ENCODE peak calls at places on chromosomes 13 and 19, in six cellular contexts. P is neuronal stem cell, G is HCT116, Q is mesenchymal stem cell, L is neural progenitor cell, S is H1. Y is an unnamed sample.

GRCh38 chr19:17090501-17091074 is 15.0 kb downstream of the MYO9B start:
- DNase-seq in P (no peak), G (no peak), Q (peak; percentile 55), L (no peak), S (no peak), Y (peak; percentile 84)

GRCh38 chr19:10209305-10209704 is 14.6 kb upstream of the DNMT1 start:
- DNase-seq in P (no peak), G (no peak), Q (peak; percentile 35), L (no peak), S (no peak), Y (peak; percentile 68)

GRCh38 chr13:42864952-42865634 is 83.7 kb downstream of the FAM216B start:
- DNase-seq in P (no peak), G (no peak), Q (peak; percentile 3), L (no peak), S (no peak), Y (peak; percentile 9)

GRCh38 chr19:18385675-18386542 is at the start of gene GDF15:
- DNase-seq in P (no peak), G (peak; percentile 90), Q (peak; percentile 91), L (peak; percentile 73), S (peak; percentile 90), Y (peak; percentile 94)

GRCh38 chr19:43759515-43759914 is 4.8 kb upstream of the SMG9 start:
- DNase-seq in P (no peak), G (peak; percentile 90), Q (peak; percentile 65), L (no peak), S (no peak), Y (peak; percentile 92)

GRCh38 chr13:50587122-50587521 is 256.4 kb downstream of the DLEU7 start:
- DNase-seq in P (no peak), G (no peak), Q (no peak), L (no peak), S (no peak), Y (no peak)

GRCh38 chr19:39038098-39038497 is 5.7 kb upstream of the FBXO27 start:
- DNase-seq in P (peak; percentile 49), G (peak; percentile 37), Q (peak; percentile 32), L (peak; percentile 87), S (peak; percentile 67), Y (peak; percentile 84)

GRCh38 chr13:76383671-76384461 is 502.3 kb downstream of the KCTD12 start:
- DNase-seq in P (no peak), G (no peak), Q (peak; percentile 99), L (no peak), S (no peak), Y (peak; percentile 18)

GRCh38 chr13:94218537-94218936 is 260.9 kb downstream of the DCT start:
- DNase-seq in P (no peak), G (no peak), Q (no peak), L (no peak), S (no peak), Y (no peak)

GRCh38 chr19:46616631-46617322 is 8.1 kb downstream of the PTGIR start:
- DNase-seq in P (no peak), G (peak; percentile 49), Q (peak; percentile 73), L (peak; percentile 83), S (peak; percentile 79), Y (peak; percentile 75)

GRCh38 chr13:42875448-42876269 is 94.3 kb downstream of the FAM216B start:
- DNase-seq in P (peak; percentile 30), G (no peak), Q (peak; percentile 79), L (peak; percentile 76), S (no peak), Y (no peak)

GRCh38 chr13:92530364-92530763 is 696.2 kb upstream of the GPC6 start:
- DNase-seq in P (no peak), G (no peak), Q (no peak), L (peak; percentile 20), S (no peak), Y (no peak)

GRCh38 chr13:99385940-99386339 is 78.7 kb upstream of the GPR183 start:
- DNase-seq in P (no peak), G (no peak), Q (no peak), L (no peak), S (peak; percentile 36), Y (no peak)

GRCh38 chr19:47074621-47075020 is 26.2 kb upstream of the TMEM160 start:
- DNase-seq in P (no peak), G (no peak), Q (no peak), L (no peak), S (no peak), Y (peak; percentile 79)

GRCh38 chr13:112249644-112250610 is 126.2 kb upstream of the SPACA7 start:
- DNase-seq in P (no peak), G (no peak), Q (no peak), L (peak; percentile 59), S (peak; percentile 42), Y (peak; percentile 60)

GRCh38 chr13:112012004-112012704 is 54.8 kb upstream of the SOX1 start:
- DNase-seq in P (no peak), G (no peak), Q (no peak), L (peak; percentile 23), S (peak; percentile 52), Y (no peak)

GRCh38 chr13:71770710-71771109 is 96.3 kb downstream of the DACH1 start:
- DNase-seq in P (no peak), G (no peak), Q (no peak), L (no peak), S (no peak), Y (no peak)

GRCh38 chr13:100887729-100888151 is 213.1 kb upstream of the TMTC4 start:
- DNase-seq in P (no peak), G (no peak), Q (peak; percentile 89), L (no peak), S (no peak), Y (peak; percentile 32)

GRCh38 chr19:4227771-4228170 is 1.6 kb upstream of the EBI3 start:
- DNase-seq in P (no peak), G (no peak), Q (no peak), L (no peak), S (no peak), Y (no peak)
- H3K4me2 ChIP-seq in P (no peak overlapping the region), G (no peak overlapping the region), Q (no peak overlapping the region), L (no peak overlapping the region), S (no peak overlapping the region), Y (no peak overlapping the region)

GRCh38 chr19:11293468-11294389 is 2.2 kb upstream of the TSPAN16 start:
- DNase-seq in P (peak; percentile 88), G (peak; percentile 79), Q (peak; percentile 91), L (peak; percentile 96), S (peak; percentile 100), Y (peak; percentile 99)
- H3K4me3 ChIP-seq in P (no peak overlapping the region), G (peak overlapping the region; percentile 36), Q (peak overlapping the region; percentile 61), L (peak overlapping the region; percentile 33), S (no peak overlapping the region), Y (peak overlapping the region; percentile 62)

DNA sequence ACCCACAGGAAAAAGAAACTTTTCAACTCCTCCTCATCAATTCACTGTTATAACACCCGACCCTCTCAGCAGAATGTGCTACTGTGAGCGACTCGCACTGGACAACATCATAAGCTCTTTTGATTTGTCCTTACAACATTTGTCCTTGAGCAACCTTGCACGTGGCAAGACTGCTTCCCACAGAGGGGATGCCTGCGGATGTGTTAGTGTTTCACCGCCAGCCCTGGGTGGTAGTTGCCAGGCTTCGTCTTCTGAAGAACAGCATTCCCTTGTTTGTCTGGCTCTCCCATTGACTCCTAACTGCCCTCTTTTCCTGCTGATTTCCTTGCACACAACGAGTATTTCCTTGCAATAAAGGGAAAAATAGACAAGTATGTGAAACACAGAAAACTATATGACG is 111.4 kb upstream of the SLC7A1 start:
- DNase-seq in P (no peak), G (no peak), Q (peak; percentile 59), L (no peak), S (no peak), Y (no peak)
- H3K4me2 ChIP-seq in P (no peak overlapping the region), G (no peak overlapping the region), Q (no peak overlapping the region), L (no peak overlapping the region), S (no peak overlapping the region), Y (no peak overlapping the region)

DNA sequence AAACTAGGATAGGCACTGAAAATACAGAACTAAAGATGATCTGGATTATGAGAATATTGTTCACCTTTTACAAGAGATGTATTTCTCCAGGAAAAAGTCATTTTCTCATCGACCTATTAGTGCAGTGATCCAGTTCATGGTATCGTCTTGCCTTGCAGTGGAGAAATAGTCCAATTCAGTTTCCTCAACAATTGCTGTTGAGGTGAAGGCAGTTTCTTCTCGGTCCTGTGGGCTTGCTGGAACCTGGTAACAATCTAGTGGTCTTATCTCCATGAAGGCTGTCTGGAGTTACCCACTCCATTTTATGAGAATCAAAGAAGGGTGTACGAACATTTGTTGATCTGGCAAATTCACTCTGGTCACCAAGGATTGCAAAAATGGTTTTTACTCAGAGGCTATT is 266.8 kb downstream of the LHFPL6 start:
- DNase-seq in P (no peak), G (no peak), Q (no peak), L (no peak), S (no peak), Y (no peak)
- H3K4me3 ChIP-seq in P (no peak overlapping the region), G (no peak overlapping the region), Q (no peak overlapping the region), L (no peak overlapping the region), S (no peak overlapping the region), Y (no peak overlapping the region)

DNA sequence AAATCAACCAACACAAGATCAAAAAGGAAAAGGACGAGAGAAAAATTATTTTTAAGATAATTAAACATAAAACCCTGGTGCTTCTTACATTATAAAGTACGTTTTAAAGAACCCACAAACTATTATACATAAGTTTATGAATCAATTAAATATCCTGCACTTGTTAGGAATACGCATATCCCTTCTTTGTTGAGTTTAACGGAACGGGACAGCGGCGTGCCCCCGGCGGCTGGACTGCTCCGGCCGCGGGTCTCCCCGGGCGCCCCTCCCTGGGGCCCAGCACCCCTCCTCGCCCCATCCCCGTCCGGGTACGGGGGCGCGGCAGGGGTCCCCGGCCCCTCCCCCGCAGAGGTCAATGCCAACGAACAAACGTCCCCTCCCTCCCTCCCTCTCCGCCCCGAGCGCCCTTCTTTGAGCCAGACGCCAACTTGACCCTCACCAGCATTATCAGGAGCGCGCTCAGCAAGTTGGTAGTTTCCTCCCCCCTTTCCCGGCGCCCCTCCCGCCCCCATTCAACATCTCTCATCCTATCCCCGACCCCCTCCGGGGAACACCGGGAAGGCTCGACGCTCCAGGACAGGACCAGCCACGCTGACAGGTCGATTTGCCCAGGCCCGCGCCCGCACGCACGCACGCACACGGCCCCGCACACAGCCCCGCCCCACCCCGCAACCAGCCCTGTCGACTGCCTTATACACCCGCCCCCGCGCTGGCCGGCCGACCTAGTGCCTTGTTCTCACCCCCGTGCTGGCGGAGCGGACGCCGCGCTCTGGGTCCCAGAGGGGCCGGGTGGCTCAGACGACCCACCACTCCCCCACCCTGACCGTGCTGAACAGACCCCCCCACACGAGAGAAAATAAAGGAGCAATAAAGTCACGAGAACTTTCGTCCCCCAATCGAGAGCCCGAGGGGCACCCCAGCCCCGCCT is 5.1 kb downstream of the LYL1 start:
- DNase-seq in P (no peak), G (no peak), Q (no peak), L (peak; percentile 49), S (peak; percentile 62), Y (peak; percentile 97)
- H3K4me2 ChIP-seq in P (no peak overlapping the region), G (peak overlapping the region; percentile 74), Q (no peak overlapping the region), L (no peak overlapping the region), S (peak overlapping the region; percentile 28), Y (peak overlapping the region; percentile 28)

DNA sequence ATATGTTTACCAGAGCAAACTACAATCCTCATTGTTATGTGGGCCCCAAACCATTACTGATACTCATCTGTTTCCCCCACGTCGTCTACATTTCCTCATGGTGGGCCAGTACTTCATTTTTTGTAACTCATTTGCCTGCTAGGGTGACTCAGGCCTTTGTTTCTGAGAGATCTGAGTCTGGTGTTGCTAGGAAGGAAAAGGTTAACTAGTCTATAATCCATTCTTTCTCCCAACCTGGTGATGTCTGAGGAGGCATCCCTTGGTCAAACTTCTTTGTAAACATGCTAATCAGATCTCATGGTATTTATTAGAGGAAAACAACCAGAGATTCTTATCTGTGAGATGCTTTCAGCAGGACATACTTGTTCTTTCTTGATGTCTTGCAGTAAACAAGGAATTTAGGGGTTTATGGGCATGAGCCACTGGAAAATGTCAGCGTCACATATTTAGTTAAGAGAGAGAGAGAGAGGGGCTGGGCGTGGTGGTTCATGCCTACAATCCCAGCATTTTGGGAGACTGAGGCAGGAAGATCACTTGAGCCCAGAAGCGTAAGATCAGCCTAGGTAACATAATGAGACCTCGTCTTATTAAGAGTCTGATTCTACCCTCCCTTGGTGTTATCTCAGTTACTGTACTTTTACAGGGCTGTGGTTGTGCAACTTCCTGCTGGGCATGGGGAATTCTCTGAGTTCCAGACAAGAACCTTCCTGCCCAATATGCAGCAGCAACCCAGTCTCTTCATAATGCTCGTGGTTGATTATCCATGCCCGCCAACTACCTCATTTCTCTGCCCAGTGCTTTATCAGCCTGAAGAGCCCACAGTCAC is 9.7 kb upstream of the DPRX start:
- DNase-seq in P (no peak), G (no peak), Q (no peak), L (no peak), S (no peak), Y (no peak)
- H3K4me3 ChIP-seq in P (no peak overlapping the region), G (no peak overlapping the region), Q (no peak overlapping the region), L (no peak overlapping the region), S (no peak overlapping the region), Y (no peak overlapping the region)

Y was measured in osteoblast.